ENCODE peak calls at places on chromosome 1, in seven cellular contexts. S, L, I, V, C, R and A are unnamed samples.
A peak's percentile ranks its signal among the peaks of the same experiment; 100 is the strongest.

GRCh38 chr1:8570435-8570834 is 247.0 kb downstream of the RERE start:
- DNase-seq in V (no peak), S (no peak), R (no peak), L (no peak), C (no peak), I (no peak), A (no peak)

GRCh38 chr1:22142315-22143064 is 407 bp downstream of the WNT4 start:
- DNase-seq in R (peak; percentile 25), C (no peak), I (no peak), L (no peak), S (no peak), V (peak; percentile 42), A (no peak)

GRCh38 chr1:97190326-97190725 is 468.7 kb downstream of the PTBP2 start:
- DNase-seq in S (peak; percentile 42), R (no peak), L (no peak), C (no peak), V (no peak), I (peak; percentile 61), A (no peak)

GRCh38 chr1:99820546-99820945 is 29.6 kb upstream of the AGL start:
- DNase-seq in L (no peak), S (no peak), C (no peak), R (no peak), I (no peak), V (no peak), A (no peak)

GRCh38 chr1:25903986-25904385 is 2.2 kb downstream of the STMN1 start:
- DNase-seq in I (no peak), S (no peak), R (no peak), V (no peak), L (no peak), C (no peak), A (no peak)

GRCh38 chr1:28955930-28956552 is 41.7 kb downstream of the EPB41 start:
- DNase-seq in S (peak; percentile 17), V (no peak), L (no peak), C (no peak), R (no peak), I (peak; percentile 43), A (no peak)

GRCh38 chr1:212621043-212621829 is 12.7 kb downstream of the ATF3 start:
- DNase-seq in I (no peak), L (no peak), C (no peak), R (no peak), S (no peak), V (no peak), A (no peak)

GRCh38 chr1:70504176-70504820 is 93.2 kb downstream of the CTH start:
- DNase-seq in R (no peak), I (peak; percentile 70), S (no peak), V (peak; percentile 77), C (no peak), L (no peak), A (no peak)

GRCh38 chr1:47317841-47318240 is 3.9 kb upstream of the STIL start:
- DNase-seq in C (no peak), V (no peak), L (no peak), I (peak; percentile 79), R (no peak), S (peak; percentile 5), A (no peak)

GRCh38 chr1:235366286-235366685 is 941 bp upstream of the TBCE start:
- DNase-seq in I (no peak), C (no peak), V (no peak), S (no peak), R (no peak), L (no peak), A (no peak)

GRCh38 chr1:165383067-165383466 is 26.6 kb upstream of the LMX1A start:
- DNase-seq in R (no peak), L (no peak), I (peak; percentile 96), C (no peak), V (no peak), S (peak; percentile 40), A (no peak)

GRCh38 chr1:158185770-158186705 is 5.3 kb downstream of the CD1D start:
- DNase-seq in L (no peak), R (no peak), S (no peak), C (no peak), V (no peak), I (no peak), A (no peak)

GRCh38 chr1:2374260-2375155 is 16.8 kb downstream of the MORN1 start:
- DNase-seq in S (no peak), C (no peak), I (no peak), L (no peak), V (no peak), R (no peak), A (no peak)

GRCh38 chr1:202107321-202107761 is 15.4 kb upstream of the GPR37L1 start:
- DNase-seq in C (peak; percentile 53), S (no peak), R (no peak), L (peak; percentile 98), I (no peak), V (peak; percentile 89), A (no peak)

GRCh38 chr1:23718482-23718881 is 24.8 kb upstream of the ELOA start:
- DNase-seq in C (no peak), I (peak; percentile 63), L (no peak), R (peak; percentile 33), S (peak; percentile 63), V (no peak), A (no peak)

GRCh38 chr1:151494741-151495281 is 16.4 kb upstream of the CGN start:
- DNase-seq in V (no peak), S (peak; percentile 81), I (peak; percentile 88), L (peak; percentile 21), R (no peak), C (no peak), A (no peak)

GRCh38 chr1:238336531-238336930 is 445.8 kb upstream of the ZP4 start:
- DNase-seq in I (no peak), R (no peak), L (no peak), V (no peak), S (no peak), C (no peak), A (no peak)

GRCh38 chr1:209882942-209883340 is 55.1 kb upstream of the SYT14 start:
- DNase-seq in L (no peak), V (no peak), I (no peak), S (no peak), R (no peak), C (no peak), A (no peak)

GRCh38 chr1:51861669-51862068 is 16.9 kb downstream of the NRDC start:
- DNase-seq in R (no peak), C (no peak), S (no peak), L (no peak), I (peak; percentile 57), V (no peak), A (no peak)

GRCh38 chr1:225573216-225573615 is 79.7 kb downstream of the ENAH start:
- DNase-seq in S (no peak), L (no peak), R (no peak), V (no peak), C (no peak), I (no peak), A (no peak)

GRCh38 chr1:50976890-50977574 is 7.0 kb downstream of the CDKN2C start:
- DNase-seq in R (no peak), I (peak; percentile 64), C (no peak), L (peak; percentile 46), V (peak; percentile 28), S (peak; percentile 51), A (no peak)

GRCh38 chr1:175824079-175824478 is 80.7 kb upstream of the TNR start:
- DNase-seq in V (no peak), S (no peak), R (no peak), I (peak; percentile 7), L (peak; percentile 20), C (no peak), A (no peak)

GRCh38 chr1:54774820-54775498 is 10.6 kb upstream of the PARS2 start:
- DNase-seq in I (peak; percentile 37), C (no peak), R (peak; percentile 38), S (peak; percentile 15), L (no peak), V (no peak), A (no peak)

GRCh38 chr1:11654571-11655262 is at the start of gene FBXO44:
- DNase-seq in L (peak; percentile 89), R (no peak), C (peak; percentile 45), S (no peak), I (no peak), V (peak; percentile 70), A (no peak)

GRCh38 chr1:119463569-119463968 is 43.4 kb upstream of the HSD3B1 start:
- DNase-seq in L (no peak), S (no peak), C (no peak), R (no peak), I (no peak), V (no peak), A (no peak)

DNA sequence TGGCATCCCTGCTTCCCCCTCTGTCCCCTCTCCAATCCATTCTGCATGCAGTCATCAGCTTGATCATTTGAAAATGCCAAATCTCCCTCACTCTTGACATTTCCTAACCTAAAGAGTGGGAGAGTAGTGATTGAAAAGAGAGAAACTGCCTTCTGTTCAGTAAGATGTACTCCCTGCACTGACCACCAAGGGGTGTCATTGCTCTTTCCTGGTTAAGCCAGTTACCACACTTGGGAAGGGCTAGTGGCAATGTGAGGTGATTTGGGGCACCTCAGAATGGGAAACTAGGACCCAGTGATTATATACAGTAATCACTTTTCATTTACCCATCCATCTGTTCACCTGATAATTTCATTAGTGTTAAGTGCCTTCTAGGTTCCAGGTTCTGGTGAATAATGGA is 6.9 kb upstream of the TMEM269 start:
- DNase-seq in L (no peak), I (peak; percentile 56), V (peak; percentile 26), S (peak; percentile 58), C (no peak), R (peak; percentile 60), A (no peak)
- TF ChIP-seq CTCF in L (no peak), I (peak; percentile 83), V (peak; percentile 48), S (peak; percentile 81), C (peak; percentile 16), R (peak; percentile 61), A (no peak)

DNA sequence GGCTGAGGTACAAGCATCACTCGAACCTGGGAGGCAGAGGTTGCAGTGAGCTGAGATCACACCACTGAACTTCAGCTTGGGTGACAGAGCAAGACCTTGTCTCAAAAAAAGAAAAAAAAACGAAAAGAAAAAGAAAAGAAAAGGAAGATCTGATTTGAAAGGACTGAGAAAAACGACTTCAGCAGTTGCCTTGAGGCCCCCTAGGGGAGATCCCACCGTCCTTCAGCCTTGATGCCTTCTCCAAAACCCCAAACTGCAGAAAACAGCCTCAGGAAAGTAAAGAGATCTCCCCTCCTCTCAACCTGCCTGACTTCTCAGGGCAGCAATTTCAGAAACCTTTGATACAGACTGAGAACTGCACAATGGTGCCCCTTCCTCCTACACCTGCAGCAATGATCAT is 50.9 kb upstream of the BCAR3 start:
- DNase-seq in S (no peak), L (no peak), C (no peak), I (no peak), V (no peak), R (no peak), A (no peak)
- TF ChIP-seq CTCF in S (peak; percentile 32), L (no peak), C (no peak), I (peak; percentile 28), V (no peak), R (no peak), A (no peak)

GRCh38 chr1:231729541-231729940 is 103.0 kb downstream of the DISC1 start:
- DNase-seq in R (no peak), I (no peak), S (no peak), V (no peak), L (no peak), C (no peak), A (no peak)
- TF ChIP-seq CTCF in R (no peak), I (no peak), S (no peak), V (no peak), L (no peak), C (no peak), A (no peak)

DNA sequence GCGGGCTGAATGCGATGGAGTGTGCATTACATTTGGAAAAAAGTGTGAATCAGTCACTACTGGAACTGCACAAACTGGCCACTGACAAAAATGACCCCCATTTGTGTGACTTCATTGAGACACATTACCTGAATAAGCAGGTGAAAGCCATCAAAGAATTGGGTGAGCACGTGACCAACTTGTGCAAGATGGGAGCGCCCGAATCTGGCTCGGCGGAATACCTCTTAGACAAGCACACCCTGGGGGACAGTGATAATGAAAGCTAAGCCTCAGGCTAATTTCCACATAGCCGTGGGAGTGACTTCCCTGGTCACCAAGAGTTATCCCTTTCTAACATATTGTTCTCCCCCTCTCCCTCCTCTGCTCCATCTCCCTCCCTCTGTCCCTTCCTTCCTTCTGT is 47.7 kb upstream of the RHOU start:
- DNase-seq in V (no peak), S (no peak), C (no peak), R (no peak), L (no peak), I (no peak), A (no peak)
- TF ChIP-seq CTCF in V (no peak), S (no peak), C (no peak), R (no peak), L (no peak), I (no peak), A (no peak)